ENCODE peak calls at places on chromosome 9, in five cellular contexts. E is GM03348, Z is astrocyte of the cerebellum, T is NCI-H2081, M is Right ventricle myocardium superior. U is an unnamed sample.

GRCh38 chr9:35690447-35691324 is 961 bp upstream of the TPM2 start:
- DNase-seq in E (peak; percentile 95), Z (no peak), T (peak; percentile 61), M (peak; percentile 89), U (peak; percentile 87)

GRCh38 chr9:125970340-125970739 is 223.2 kb downstream of the PBX3 start:
- DNase-seq in E (no peak), Z (no peak), T (no peak), M (no peak), U (no peak)

GRCh38 chr9:136577941-136578619 is 32.2 kb upstream of the NOTCH1 start:
- DNase-seq in E (no peak), Z (no peak), T (no peak), M (no peak), U (peak; percentile 42)

GRCh38 chr9:108093773-108094675 is 604.5 kb upstream of the KLF4 start:
- DNase-seq in E (no peak), Z (peak; percentile 90), T (no peak), M (no peak), U (no peak)

GRCh38 chr9:22457448-22457847 is 10.8 kb downstream of the DMRTA1 start:
- DNase-seq in E (no peak), Z (no peak), T (peak; percentile 39), M (no peak), U (no peak)

GRCh38 chr9:14089051-14089798 is 224.7 kb downstream of the NFIB start:
- DNase-seq in E (no peak), Z (no peak), T (no peak), M (no peak), U (no peak)

GRCh38 chr9:134442486-134443168 is 116.4 kb downstream of the RXRA start:
- DNase-seq in E (peak; percentile 47), Z (no peak), T (no peak), M (no peak), U (no peak)

GRCh38 chr9:126126807-126127206 is 199.8 kb upstream of the MVB12B start:
- DNase-seq in E (peak; percentile 4), Z (no peak), T (no peak), M (no peak), U (no peak)

GRCh38 chr9:130857864-130858730 is 23.0 kb downstream of the ABL1 start:
- DNase-seq in E (peak; percentile 78), Z (peak; percentile 89), T (no peak), M (peak; percentile 78), U (peak; percentile 72)

GRCh38 chr9:37259906-37260305 is 139.5 kb downstream of the ZCCHC7 start:
- DNase-seq in E (no peak), Z (no peak), T (no peak), M (no peak), U (no peak)

GRCh38 chr9:128082173-128082572 is 14.1 kb downstream of the SLC25A25 start:
- DNase-seq in E (no peak), Z (no peak), T (no peak), M (no peak), U (no peak)

GRCh38 chr9:110040788-110041187 is 167.2 kb downstream of the C9orf152 start:
- DNase-seq in E (peak; percentile 69), Z (no peak), T (no peak), M (no peak), U (no peak)

U was measured in Right ventricle myocardium inferior.